ENCODE peak calls at places on chromosome 19, in nine cellular contexts. Q, U, N, L, Y, O, S, I and G are unnamed samples.

GRCh38 chr19:10155834-10156233 is 36.1 kb upstream of the EIF3G start:
- DNase-seq in Q (no peak), U (no peak), N (no peak), L (no peak), Y (no peak), O (no peak), S (no peak), I (no peak), G (no peak)

GRCh38 chr19:3440082-3440481 is 40.2 kb downstream of the SMIM24 start:
- DNase-seq in Q (peak; percentile 44), U (peak; percentile 23), N (peak; percentile 74), L (peak; percentile 47), Y (no peak), O (no peak), S (peak; percentile 12), I (no peak), G (peak; percentile 30)

GRCh38 chr19:33780251-33780650 is 16.4 kb upstream of the KCTD15 start:
- DNase-seq in Q (no peak), U (no peak), N (no peak), L (no peak), Y (no peak), O (no peak), S (no peak), I (no peak), G (no peak)

GRCh38 chr19:2149980-2150793 is 1.2 kb downstream of the AP3D1 start:
- DNase-seq in Q (no peak), U (no peak), N (peak; percentile 45), L (no peak), Y (no peak), O (peak; percentile 42), S (no peak), I (no peak), G (no peak)

GRCh38 chr19:6286676-6287075 is 6.9 kb upstream of the MLLT1 start:
- DNase-seq in Q (no peak), U (no peak), N (no peak), L (no peak), Y (no peak), O (no peak), S (no peak), I (no peak), G (no peak)

GRCh38 chr19:872266-872951 is 12.9 kb downstream of the CFD start:
- DNase-seq in Q (peak; percentile 78), U (peak; percentile 73), N (peak; percentile 93), L (peak; percentile 75), Y (no peak), O (peak; percentile 69), S (peak; percentile 67), I (peak; percentile 47), G (peak; percentile 76)

GRCh38 chr19:49660338-49660961 is 5.2 kb downstream of the IRF3 start:
- DNase-seq in Q (no peak), U (no peak), N (no peak), L (no peak), Y (no peak), O (no peak), S (no peak), I (no peak), G (no peak)

GRCh38 chr19:50332264-50333038 is 3.3 kb upstream of the KCNC3 start:
- DNase-seq in Q (no peak), U (no peak), N (no peak), L (no peak), Y (no peak), O (no peak), S (no peak), I (no peak), G (no peak)

GRCh38 chr19:50500060-50500752 is 10.8 kb downstream of the JOSD2 start:
- DNase-seq in Q (no peak), U (no peak), N (no peak), L (no peak), Y (no peak), O (no peak), S (no peak), I (no peak), G (no peak)

GRCh38 chr19:42254850-42255765 is at the start of gene ERF:
- DNase-seq in Q (peak; percentile 88), U (peak; percentile 91), N (peak; percentile 96), L (peak; percentile 91), Y (peak; percentile 91), O (peak; percentile 88), S (peak; percentile 75), I (peak; percentile 87), G (peak; percentile 94)

GRCh38 chr19:52498571-52498970 is 28.9 kb upstream of the ZNF808 start:
- DNase-seq in Q (no peak), U (no peak), N (no peak), L (no peak), Y (no peak), O (no peak), S (no peak), I (no peak), G (no peak)